ENCODE peak calls at places on chromosomes 3 and 15, in nine cellular contexts. P is activated T-cell treated with anti-CD3 and anti-CD28 coated beads for 4 hours; I is choroid plexus epithelial cell; Z is retina; U is stomach; A is activated gamma-delta T cell treated with anti-CD3 and anti-CD28 coated beads, Interleukin-2, amount 50 U/mL, for 16 hours; V is HCEC 1CT; C is GM20000; K is nephron progenitor cell. Y is an unnamed sample.

GRCh38 chr3:172685331-172686214 is 25.3 kb downstream of the NCEH1 start:
- DNase-seq in P (no peak), I (peak; percentile 67), Z (no peak), U (no peak), A (no peak), V (peak; percentile 54), C (no peak), K (no peak), Y (no peak)

GRCh38 chr3:39668420-39668819 is 141.0 kb upstream of the MYRIP start:
- DNase-seq in P (no peak), I (peak; percentile 80), Z (peak; percentile 32), U (no peak), A (no peak), V (peak; percentile 46), C (peak; percentile 49), K (peak; percentile 22), Y (no peak)

GRCh38 chr3:3707858-3708768 is 91.1 kb upstream of the LRRN1 start:
- DNase-seq in P (no peak), I (no peak), Z (no peak), U (no peak), A (no peak), V (no peak), C (no peak), K (no peak), Y (no peak)

GRCh38 chr3:51275096-51275805 is 109.8 kb upstream of the MANF start:
- DNase-seq in P (no peak), I (no peak), Z (no peak), U (no peak), A (no peak), V (no peak), C (no peak), K (no peak), Y (no peak)

GRCh38 chr3:184366619-184367321 is 5.3 kb downstream of the POLR2H start:
- DNase-seq in P (no peak), I (peak; percentile 79), Z (no peak), U (no peak), A (no peak), V (no peak), C (no peak), K (no peak), Y (no peak)

GRCh38 chr3:42090973-42091731 is at the start of gene TRAK1:
- DNase-seq in P (no peak), I (peak; percentile 56), Z (no peak), U (no peak), A (no peak), V (peak; percentile 28), C (no peak), K (no peak), Y (peak; percentile 87)

GRCh38 chr3:111738238-111738637 is 120.8 kb upstream of the PHLDB2 start:
- DNase-seq in P (no peak), I (peak; percentile 61), Z (no peak), U (no peak), A (no peak), V (no peak), C (no peak), K (no peak), Y (no peak)

GRCh38 chr15:43376017-43376705 is 5.3 kb downstream of the TUBGCP4 start:
- DNase-seq in P (peak; percentile 22), I (peak; percentile 66), Z (peak; percentile 13), U (no peak), A (no peak), V (peak; percentile 13), C (peak; percentile 55), K (peak; percentile 23), Y (peak; percentile 12)

GRCh38 chr3:17442332-17443049 is 299.9 kb downstream of the TBC1D5 start:
- DNase-seq in P (no peak), I (peak; percentile 44), Z (no peak), U (no peak), A (no peak), V (no peak), C (no peak), K (no peak), Y (no peak)

GRCh38 chr3:99544819-99545281 is 93.5 kb upstream of the COL8A1 start:
- DNase-seq in P (no peak), I (peak; percentile 71), Z (no peak), U (peak; percentile 88), A (no peak), V (peak; percentile 69), C (no peak), K (no peak), Y (peak; percentile 2)